ENCODE peak calls at places on chromosomes 5 and 9, in four cellular contexts. W, N, G and Y are unnamed samples.

GRCh38 chr5:15927710-15928380 is 251.7 kb downstream of the MARCHF11 start:
- DNase-seq in W (no peak), N (no peak), G (no peak), Y (no peak)

GRCh38 chr9:27787941-27788340 is 214.7 kb upstream of the C9orf72 start:
- DNase-seq in W (no peak), N (no peak), G (no peak), Y (no peak)

GRCh38 chr9:125066839-125067619 is 76.3 kb downstream of the SCAI start:
- DNase-seq in W (no peak), N (no peak), G (no peak), Y (no peak)

GRCh38 chr9:88949425-88949824 is 41.8 kb upstream of the S1PR3 start:
- DNase-seq in W (peak), N (no peak), G (no peak), Y (no peak)

GRCh38 chr5:17180957-17181723 is 36.3 kb upstream of the BASP1 start:
- DNase-seq in W (no peak), N (no peak), G (no peak), Y (no peak)

GRCh38 chr9:107755267-107755666 is 265.7 kb upstream of the KLF4 start:
- DNase-seq in W (no peak), N (no peak), G (no peak), Y (no peak)

GRCh38 chr9:137156567-137157375 is 13.1 kb downstream of the LRRC26 start:
- DNase-seq in W (peak), N (no peak), G (no peak), Y (no peak)

GRCh38 chr5:132438931-132439330 is 51.6 kb downstream of the IRF1 start:
- DNase-seq in W (no peak), N (no peak), G (no peak), Y (no peak)

GRCh38 chr5:141817631-141818030 is 60.6 kb downstream of the PCDH1 start:
- DNase-seq in W (no peak), N (no peak), G (no peak), Y (no peak)

GRCh38 chr9:103992938-103993595 is 101.0 kb upstream of the SMC2 start:
- DNase-seq in W (no peak), N (no peak), G (no peak), Y (no peak)

GRCh38 chr5:81838307-81838906 is 87.5 kb upstream of the SSBP2 start:
- DNase-seq in W (no peak), N (no peak), G (no peak), Y (no peak)

GRCh38 chr9:117344892-117345660 is 69.8 kb downstream of the ASTN2 start:
- DNase-seq in W (no peak), N (no peak), G (no peak), Y (peak)

GRCh38 chr9:127087836-127088235 is 34.6 kb downstream of the ANGPTL2 start:
- DNase-seq in W (no peak), N (no peak), G (no peak), Y (no peak)

GRCh38 chr9:36584626-36585460 is 12.1 kb downstream of the MELK start:
- DNase-seq in W (no peak), N (no peak), G (no peak), Y (no peak)

GRCh38 chr9:33778700-33779351 is 16.5 kb upstream of the PRSS3 start:
- DNase-seq in W (peak), N (peak), G (no peak), Y (peak)

GRCh38 chr9:99866398-99866797 is 40.1 kb upstream of the STX17 start:
- DNase-seq in W (no peak), N (no peak), G (no peak), Y (no peak)

GRCh38 chr5:159337291-159337974 is 7.1 kb upstream of the IL12B start:
- DNase-seq in W (no peak), N (no peak), G (no peak), Y (no peak)

GRCh38 chr9:76530458-76531100 is 71.6 kb downstream of the GCNT1 start:
- DNase-seq in W (no peak), N (no peak), G (no peak), Y (no peak)

GRCh38 chr5:155620819-155621410 is 607.4 kb downstream of the KIF4B start:
- DNase-seq in W (no peak), N (no peak), G (no peak), Y (no peak)

GRCh38 chr9:108544866-108545265 is 310.9 kb downstream of the ACTL7B start:
- DNase-seq in W (no peak), N (no peak), G (no peak), Y (no peak)

GRCh38 chr5:87113848-87114247 is 153.8 kb upstream of the RASA1 start:
- DNase-seq in W (no peak), N (no peak), G (no peak), Y (no peak)

GRCh38 chr5:167233507-167233906 is 1057.9 kb upstream of the WWC1 start:
- DNase-seq in W (no peak), N (no peak), G (no peak), Y (no peak)

GRCh38 chr5:149044453-149045117 is 18.3 kb downstream of the SH3TC2 start:
- DNase-seq in W (no peak), N (no peak), G (no peak), Y (no peak)

GRCh38 chr5:131081371-131081770 is 83.7 kb downstream of the HINT1 start:
- DNase-seq in W (no peak), N (no peak), G (no peak), Y (no peak)

GRCh38 chr5:148209151-148209550 is 6.3 kb downstream of the SPINK6 start:
- DNase-seq in W (no peak), N (no peak), G (no peak), Y (no peak)

GRCh38 chr5:138696501-138696900 is 56.7 kb upstream of the CTNNA1 start:
- DNase-seq in W (no peak), N (no peak), G (no peak), Y (no peak)

GRCh38 chr5:53360811-53361210 is 119.6 kb upstream of the FST start:
- DNase-seq in W (no peak), N (no peak), G (no peak), Y (no peak)

GRCh38 chr9:40884072-40884901 is 244.2 kb downstream of the FOXD4L6 start:
- DNase-seq in W (no peak), N (no peak), G (no peak), Y (no peak)

GRCh38 chr5:134975843-134976242 is 8.1 kb downstream of the CATSPER3 start:
- DNase-seq in W (no peak), N (no peak), G (no peak), Y (no peak)

GRCh38 chr9:100440071-100440470 is 13.1 kb downstream of the MSANTD3 start:
- DNase-seq in W (no peak), N (no peak), G (no peak), Y (no peak)

GRCh38 chr5:172142709-172143215 is 45.3 kb downstream of the STK10 start:
- DNase-seq in W (no peak), N (no peak), G (no peak), Y (no peak)

GRCh38 chr5:103408408-103408807 is 149.8 kb downstream of the MACIR start:
- DNase-seq in W (no peak), N (no peak), G (no peak), Y (no peak)

GRCh38 chr9:87716141-87716540 is 9.8 kb upstream of the CTSL start:
- DNase-seq in W (no peak), N (no peak), G (no peak), Y (no peak)

GRCh38 chr5:88555658-88556057 is 287.0 kb upstream of the TMEM161B start:
- DNase-seq in W (peak), N (peak), G (no peak), Y (no peak)

GRCh38 chr9:2874001-2874750 is 30.3 kb upstream of the PUM3 start:
- DNase-seq in W (no peak), N (no peak), G (no peak), Y (no peak)

GRCh38 chr9:134732392-134733110 is 90.9 kb downstream of the COL5A1 start:
- DNase-seq in W (no peak), N (no peak), G (no peak), Y (no peak)

GRCh38 chr5:20678814-20679298 is 690.9 kb upstream of the CDH18 start:
- DNase-seq in W (no peak), N (no peak), G (no peak), Y (no peak)

GRCh38 chr5:139711067-139711851 is 63.1 kb downstream of the CXXC5 start:
- DNase-seq in W (peak), N (peak), G (no peak), Y (no peak)
- TF ChIP-seq CTCF in W (no peak), N (peak), G (peak), Y (peak)

GRCh38 chr9:94167055-94167346 is 82.7 kb downstream of the PTPDC1 start:
- DNase-seq in W (no peak), N (no peak), G (no peak), Y (no peak)
- TF ChIP-seq CTCF in W (no peak), N (no peak), G (no peak), Y (no peak)

GRCh38 chr9:79432485-79432884 is 139.3 kb upstream of the TLE4 start:
- DNase-seq in W (no peak), N (no peak), G (no peak), Y (no peak)
- TF ChIP-seq CTCF in W (no peak), N (peak), G (no peak), Y (no peak)

GRCh38 chr5:3512291-3512690 is 83.3 kb upstream of the IRX1 start:
- DNase-seq in W (no peak), N (no peak), G (no peak), Y (no peak)

GRCh38 chr5:3511774-3512173 is 83.9 kb upstream of the IRX1 start:
- DNase-seq in W (no peak), N (no peak), G (no peak), Y (no peak)

GRCh38 chr5:3510642-3511041 is 85.0 kb upstream of the IRX1 start:
- DNase-seq in W (no peak), N (no peak), G (no peak), Y (no peak)

GRCh38 chr5:3509290-3509689 is 86.3 kb upstream of the IRX1 start:
- DNase-seq in W (no peak), N (no peak), G (no peak), Y (no peak)
- TF ChIP-seq CTCF in W (no peak), N (peak), G (no peak), Y (no peak)

GRCh38 chr5:28903643-28904042 is 1865.3 kb upstream of the CDH9 start:
- DNase-seq in W (no peak), N (no peak), G (no peak), Y (no peak)
- TF ChIP-seq CTCF in W (no peak), N (no peak), G (no peak), Y (peak)